ENCODE peak calls at places on chromosomes 7 and 10, in four cellular contexts. B is GM13976, N is fibroblast of the aortic adventitia, T is breast epithelium. V is an unnamed sample.

GRCh38 chr7:23349484-23350157 is 50.5 kb downstream of the MALSU1 start:
- DNase-seq in B (no peak), N (peak; percentile 89), T (no peak), V (no peak)

GRCh38 chr10:12406764-12407400 is 57.5 kb downstream of the CAMK1D start:
- DNase-seq in B (no peak), N (no peak), T (no peak), V (no peak)

GRCh38 chr7:139232893-139233292 is 1.9 kb downstream of the UBN2 start:
- DNase-seq in B (no peak), N (peak; percentile 14), T (no peak), V (no peak)

GRCh38 chr10:106711313-106711906 is 453.1 kb downstream of the SORCS1 start:
- DNase-seq in B (peak; percentile 61), N (no peak), T (no peak), V (peak; percentile 63)

GRCh38 chr10:26593896-26594295 is 103.6 kb upstream of the PDSS1 start:
- DNase-seq in B (peak; percentile 71), N (no peak), T (no peak), V (peak; percentile 49)

GRCh38 chr7:125492521-125492920 is 562.9 kb upstream of the POT1 start:
- DNase-seq in B (no peak), N (no peak), T (no peak), V (no peak)

GRCh38 chr7:158324397-158325360 is 262.9 kb downstream of the PTPRN2 start:
- DNase-seq in B (no peak), N (no peak), T (no peak), V (no peak)

GRCh38 chr10:101222247-101222531 is 7.1 kb downstream of the LBX1 start:
- DNase-seq in B (no peak), N (no peak), T (no peak), V (no peak)

GRCh38 chr10:124708246-124708779 is 35.9 kb downstream of the FAM53B start:
- DNase-seq in B (no peak), N (no peak), T (no peak), V (no peak)

DNA sequence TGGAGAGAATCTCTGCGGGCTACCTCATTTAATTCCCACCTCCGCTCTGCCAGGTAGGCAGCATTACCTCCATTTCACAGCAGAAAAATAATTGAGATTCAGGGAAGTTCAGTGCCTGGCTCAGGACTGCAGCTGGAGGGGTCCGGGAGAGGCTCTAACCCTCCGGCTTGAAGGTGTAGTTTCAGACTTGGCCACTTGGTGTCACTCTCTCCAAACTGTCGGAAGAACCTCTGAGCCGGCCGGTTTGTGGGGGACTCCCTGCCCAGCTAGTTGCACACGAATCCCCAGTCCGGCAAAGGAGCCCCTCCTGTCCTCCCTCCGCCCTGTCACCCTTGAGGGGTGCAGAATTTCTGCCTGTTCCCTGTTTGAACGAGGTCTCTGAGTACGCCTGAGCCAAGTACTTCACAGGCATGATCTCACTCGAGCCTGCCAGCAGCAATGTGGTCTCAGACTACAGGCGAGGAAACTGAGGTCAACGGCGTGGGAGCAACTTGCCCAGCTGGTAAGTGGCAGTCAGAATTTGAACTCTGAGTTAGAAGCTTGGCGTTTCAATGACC is 144.7 kb upstream of the ZNF716 start:
- DNase-seq in B (no peak), N (no peak), T (no peak), V (no peak)
- TF ChIP-seq CTCF in B (no peak), N (no peak), T (no peak), V (no peak)

GRCh38 chr7:4711093-4711492 is 29.0 kb downstream of the FOXK1 start:
- DNase-seq in B (no peak), N (no peak), T (no peak), V (no peak)

GRCh38 chr7:4707980-4708411 is 25.9 kb downstream of the FOXK1 start:
- DNase-seq in B (no peak), N (no peak), T (no peak), V (no peak)

GRCh38 chr7:4711634-4712033 is 29.5 kb downstream of the FOXK1 start:
- DNase-seq in B (no peak), N (no peak), T (no peak), V (no peak)

GRCh38 chr7:4707134-4707651 is 25.1 kb downstream of the FOXK1 start:
- DNase-seq in B (no peak), N (no peak), T (no peak), V (no peak)

GRCh38 chr7:4709187-4709586 is 27.1 kb downstream of the FOXK1 start:
- DNase-seq in B (no peak), N (no peak), T (no peak), V (no peak)
- TF ChIP-seq CTCF in B (no peak), N (no peak), T (no peak), V (no peak)

GRCh38 chr7:92043098-92043497 is 91.2 kb downstream of the CYP51A1 start:
- DNase-seq in B (no peak), N (no peak), T (no peak), V (no peak)

GRCh38 chr7:92042056-92042737 is 92.1 kb downstream of the CYP51A1 start:
- DNase-seq in B (no peak), N (no peak), T (no peak), V (no peak)

GRCh38 chr7:92043637-92044036 is 90.6 kb downstream of the CYP51A1 start:
- DNase-seq in B (no peak), N (no peak), T (no peak), V (no peak)

GRCh38 chr7:92044940-92045339 is 89.3 kb downstream of the CYP51A1 start:
- DNase-seq in B (no peak), N (no peak), T (no peak), V (no peak)

GRCh38 chr7:92044148-92044547 is 90.1 kb downstream of the CYP51A1 start:
- DNase-seq in B (no peak), N (no peak), T (no peak), V (no peak)
- TF ChIP-seq CTCF in B (no peak), N (no peak), T (no peak), V (no peak)

GRCh38 chr10:132325969-132326889 is 5.8 kb upstream of the LRRC27 start:
- DNase-seq in B (no peak), N (no peak), T (no peak), V (no peak)

GRCh38 chr10:132319853-132320669 is 11.9 kb upstream of the LRRC27 start:
- DNase-seq in B (peak; percentile 84), N (peak; percentile 89), T (peak; percentile 33), V (peak; percentile 84)

GRCh38 chr10:132321726-132322125 is 10.3 kb upstream of the LRRC27 start:
- DNase-seq in B (no peak), N (no peak), T (no peak), V (no peak)

GRCh38 chr10:132320776-132321469 is 11.1 kb upstream of the LRRC27 start:
- DNase-seq in B (no peak), N (no peak), T (no peak), V (no peak)

DNA sequence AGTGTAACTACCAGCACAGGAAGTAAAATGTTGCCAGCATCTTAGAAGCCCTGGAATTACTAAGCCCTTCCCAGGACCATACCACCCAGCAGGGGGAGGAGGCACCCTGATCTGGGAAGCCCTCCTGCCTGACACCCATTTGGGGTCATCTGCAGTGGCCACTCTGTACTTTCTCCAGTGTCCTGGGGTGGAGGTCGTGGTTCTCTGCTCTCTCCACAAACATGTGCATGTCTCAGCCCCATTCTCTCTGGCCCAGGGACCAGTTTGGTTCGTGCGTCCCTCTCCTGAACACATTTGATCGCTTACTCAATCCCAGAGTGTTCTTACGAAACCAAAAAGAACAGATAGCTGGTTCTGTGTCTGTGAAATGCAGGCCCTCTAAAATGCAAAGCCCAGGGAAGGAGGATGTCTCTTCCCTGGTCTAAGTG is 9.4 kb upstream of the LRRC27 start:
- DNase-seq in B (no peak), N (peak; percentile 60), T (no peak), V (no peak)
- TF ChIP-seq CTCF in B (no peak), N (peak; percentile 28), T (no peak), V (no peak)

GRCh38 chr7:4916115-4916514 is 32.6 kb upstream of the RADIL start:
- DNase-seq in B (no peak), N (no peak), T (no peak), V (no peak)
- TF ChIP-seq CTCF in B (no peak), N (no peak), T (no peak), V (no peak)

DNA sequence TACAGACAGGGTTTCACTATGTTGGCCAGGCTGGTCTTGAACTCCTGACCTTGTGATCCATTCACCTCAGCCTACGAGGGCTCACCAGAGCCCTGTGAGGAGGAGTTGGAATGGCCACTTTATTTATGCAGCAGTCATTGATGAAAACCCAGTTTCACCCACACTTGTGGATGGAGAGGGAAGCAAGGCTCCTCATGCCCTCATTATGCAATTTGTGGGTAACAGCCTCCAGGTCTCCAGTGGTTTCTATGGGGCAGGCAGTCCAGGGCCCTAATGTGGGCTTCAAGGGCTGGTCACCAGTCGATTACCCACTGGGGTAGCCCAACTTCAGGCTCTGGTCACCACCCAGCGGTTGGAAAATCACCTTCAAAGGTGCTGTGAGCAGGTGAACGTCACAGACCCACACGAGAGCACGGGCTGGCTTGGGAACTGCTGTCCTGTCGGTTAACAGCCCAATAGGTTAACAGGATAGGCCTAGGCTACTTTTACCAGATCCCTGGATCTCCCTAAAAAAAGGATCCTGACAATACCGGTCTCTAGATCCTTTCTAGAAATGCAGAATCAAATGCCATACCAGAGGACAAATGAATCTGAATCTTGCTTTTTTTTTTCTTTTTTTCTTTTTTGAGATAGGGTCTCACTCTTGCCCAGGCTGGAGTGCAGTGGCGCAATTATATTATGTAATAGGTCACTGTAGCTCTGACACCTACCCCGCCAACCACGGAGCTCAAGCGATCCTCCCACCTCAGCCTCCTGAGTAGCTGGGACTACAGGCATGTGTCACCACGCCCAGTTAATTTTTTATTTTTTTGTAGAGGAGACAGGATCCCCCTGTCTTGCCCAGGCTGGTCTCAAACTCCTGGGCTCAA is 97.8 kb downstream of the SLC37A3 start:
- DNase-seq in B (no peak), N (no peak), T (no peak), V (no peak)
- TF ChIP-seq CTCF in B (no peak), N (no peak), T (no peak), V (no peak)

DNA sequence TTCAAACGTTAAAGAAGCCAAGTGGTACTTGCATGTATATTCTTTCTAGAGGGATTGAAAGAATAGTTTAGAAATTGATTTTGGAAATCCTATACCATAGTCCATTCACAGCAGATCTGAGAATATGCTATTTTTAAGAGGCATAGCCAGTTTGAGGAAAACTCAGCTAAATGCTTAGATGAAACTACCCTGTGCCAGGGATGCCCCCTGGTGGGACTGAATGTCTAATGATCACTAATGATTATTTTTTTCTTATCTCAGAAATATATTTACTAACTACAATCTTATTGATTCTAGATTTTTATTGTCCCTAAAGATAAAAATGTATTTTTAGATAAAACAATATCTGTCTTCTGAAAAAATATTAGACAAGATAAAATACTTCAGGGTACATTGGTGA is 844.9 kb upstream of the PHF14 start:
- DNase-seq in B (no peak), N (no peak), T (no peak), V (no peak)
- TF ChIP-seq CTCF in B (no peak), N (no peak), T (no peak), V (no peak)